ENCODE peak calls at places on chromosomes 12 and 14, in six cellular contexts. P, T, U, A, N and L are unnamed samples.

GRCh38 chr12:94779520-94779919 is 129.2 kb upstream of the TMCC3 start:
- DNase-seq in P (no peak), T (peak; percentile 90), U (no peak), A (no peak), N (no peak), L (no peak)

GRCh38 chr12:60494249-60494648 is 898.4 kb downstream of the SLC16A7 start:
- DNase-seq in P (no peak), T (peak; percentile 67), U (no peak), A (peak; percentile 30), N (no peak), L (peak; percentile 27)

GRCh38 chr14:55418411-55418810 is 6.8 kb upstream of the ATG14 start:
- DNase-seq in P (no peak), T (no peak), U (no peak), A (no peak), N (no peak), L (no peak)

GRCh38 chr12:131795688-131796410 is 32.3 kb upstream of the MMP17 start:
- DNase-seq in P (no peak), T (no peak), U (peak; percentile 77), A (no peak), N (no peak), L (no peak)

GRCh38 chr12:58166643-58167042 is 225.3 kb downstream of the ATP23 start:
- DNase-seq in P (no peak), T (no peak), U (no peak), A (no peak), N (no peak), L (no peak)

GRCh38 chr12:106766393-106766826 is 8.1 kb upstream of the RIC8B start:
- DNase-seq in P (peak; percentile 89), T (no peak), U (peak; percentile 67), A (peak; percentile 13), N (no peak), L (no peak)

GRCh38 chr12:11946161-11946560 is 124.6 kb upstream of the BCL2L14 start:
- DNase-seq in P (no peak), T (no peak), U (no peak), A (no peak), N (no peak), L (no peak)

GRCh38 chr14:24051789-24052655 is at the start of gene CARMIL3:
- DNase-seq in P (peak; percentile 87), T (peak; percentile 32), U (peak; percentile 85), A (peak; percentile 43), N (peak; percentile 50), L (peak; percentile 16)

GRCh38 chr12:31017535-31017934 is 56.1 kb upstream of the DDX11 start:
- DNase-seq in P (no peak), T (no peak), U (no peak), A (no peak), N (no peak), L (no peak)

GRCh38 chr12:121858662-121859572 is at the start of gene HPD:
- DNase-seq in P (peak; percentile 91), T (peak; percentile 82), U (no peak), A (peak; percentile 79), N (no peak), L (peak; percentile 41)

GRCh38 chr12:50505386-50505827 is 622 bp downstream of the DIP2B start:
- DNase-seq in P (peak; percentile 72), T (peak; percentile 10), U (no peak), A (no peak), N (no peak), L (no peak)

GRCh38 chr12:75820848-75821578 is 210.6 kb downstream of the PHLDA1 start:
- DNase-seq in P (no peak), T (peak; percentile 89), U (no peak), A (peak; percentile 61), N (no peak), L (peak; percentile 93)

GRCh38 chr14:75283884-75284563 is 5.4 kb downstream of the FOS start:
- DNase-seq in P (no peak), T (peak; percentile 51), U (peak; percentile 75), A (no peak), N (peak; percentile 38), L (no peak)

GRCh38 chr14:106039400-106039799 is 513.0 kb downstream of the TMEM121 start:
- DNase-seq in P (no peak), T (no peak), U (peak; percentile 65), A (no peak), N (peak; percentile 62), L (no peak)

GRCh38 chr14:88166616-88167015 is 156.5 kb downstream of the KCNK10 start:
- DNase-seq in P (no peak), T (peak; percentile 7), U (no peak), A (no peak), N (no peak), L (no peak)

GRCh38 chr12:67354322-67354721 is 85.2 kb downstream of the CAND1 start:
- DNase-seq in P (no peak), T (peak; percentile 34), U (no peak), A (no peak), N (no peak), L (no peak)

GRCh38 chr12:74538491-74539258 is 1.0 kb downstream of the ATXN7L3B start:
- DNase-seq in P (no peak), T (no peak), U (no peak), A (no peak), N (peak; percentile 59), L (no peak)

GRCh38 chr12:67449591-67450052 is 180.5 kb downstream of the CAND1 start:
- DNase-seq in P (no peak), T (no peak), U (no peak), A (no peak), N (peak; percentile 18), L (no peak)

GRCh38 chr14:25049559-25050493 is at the start of gene STXBP6:
- DNase-seq in P (peak; percentile 81), T (peak; percentile 75), U (peak; percentile 65), A (peak; percentile 73), N (no peak), L (no peak)

GRCh38 chr14:51093371-51094281 is 1.3 kb downstream of the TRIM9 start:
- DNase-seq in P (peak; percentile 75), T (no peak), U (no peak), A (no peak), N (peak; percentile 46), L (no peak)

GRCh38 chr14:42992930-42993329 is 1386.3 kb downstream of the LRFN5 start:
- DNase-seq in P (no peak), T (no peak), U (no peak), A (no peak), N (no peak), L (no peak)

GRCh38 chr14:105419305-105420091 is at the start of gene MTA1:
- DNase-seq in P (peak; percentile 80), T (peak; percentile 30), U (no peak), A (peak; percentile 24), N (peak; percentile 45), L (no peak)

GRCh38 chr14:22549304-22549962 is 39.6 kb downstream of the DAD1 start:
- DNase-seq in P (no peak), T (no peak), U (no peak), A (no peak), N (no peak), L (no peak)

GRCh38 chr12:129871991-129872969 is 31.5 kb downstream of the TMEM132D start:
- DNase-seq in P (no peak), T (no peak), U (no peak), A (no peak), N (no peak), L (no peak)

GRCh38 chr12:67759829-67760228 is 111.3 kb downstream of the DYRK2 start:
- DNase-seq in P (no peak), T (no peak), U (no peak), A (no peak), N (no peak), L (no peak)

GRCh38 chr14:24965934-24966593 is 83.9 kb downstream of the STXBP6 start:
- DNase-seq in P (no peak), T (peak; percentile 98), U (no peak), A (peak; percentile 86), N (no peak), L (no peak)

GRCh38 chr12:133227281-133227852 is 8.3 kb downstream of the ANHX start:
- DNase-seq in P (no peak), T (no peak), U (no peak), A (no peak), N (no peak), L (no peak)

GRCh38 chr12:12807970-12808702 is 5.0 kb upstream of the DDX47 start:
- DNase-seq in P (no peak), T (no peak), U (no peak), A (peak; percentile 50), N (peak; percentile 82), L (no peak)

GRCh38 chr14:88706425-88706824 is 86.3 kb downstream of the EML5 start:
- DNase-seq in P (no peak), T (peak; percentile 6), U (no peak), A (no peak), N (no peak), L (no peak)

GRCh38 chr12:124030510-124030909 is 57.5 kb downstream of the ZNF664 start:
- DNase-seq in P (no peak), T (peak; percentile 74), U (no peak), A (peak; percentile 91), N (no peak), L (no peak)

GRCh38 chr12:1318327-1319031 is 275.9 kb downstream of the FBXL14 start:
- DNase-seq in P (peak; percentile 65), T (peak; percentile 78), U (no peak), A (peak; percentile 15), N (no peak), L (peak; percentile 4)
- H3K4me3 ChIP-seq in P (no peak overlapping the region), T (peak overlapping the region; percentile 44), U (no peak overlapping the region), A (peak overlapping the region; percentile 34), N (no peak overlapping the region), L (no peak overlapping the region)

GRCh38 chr14:76918751-76919421 is 92.7 kb downstream of the LRRC74A start:
- DNase-seq in P (peak; percentile 99), T (peak; percentile 99), U (peak; percentile 94), A (peak; percentile 99), N (no peak), L (peak; percentile 96)
- H3K4me3 ChIP-seq in P (no peak overlapping the region), T (peak overlapping the region; percentile 37), U (peak overlapping the region; percentile 8), A (peak overlapping the region; percentile 13), N (no peak overlapping the region), L (peak overlapping the region; percentile 23)

DNA sequence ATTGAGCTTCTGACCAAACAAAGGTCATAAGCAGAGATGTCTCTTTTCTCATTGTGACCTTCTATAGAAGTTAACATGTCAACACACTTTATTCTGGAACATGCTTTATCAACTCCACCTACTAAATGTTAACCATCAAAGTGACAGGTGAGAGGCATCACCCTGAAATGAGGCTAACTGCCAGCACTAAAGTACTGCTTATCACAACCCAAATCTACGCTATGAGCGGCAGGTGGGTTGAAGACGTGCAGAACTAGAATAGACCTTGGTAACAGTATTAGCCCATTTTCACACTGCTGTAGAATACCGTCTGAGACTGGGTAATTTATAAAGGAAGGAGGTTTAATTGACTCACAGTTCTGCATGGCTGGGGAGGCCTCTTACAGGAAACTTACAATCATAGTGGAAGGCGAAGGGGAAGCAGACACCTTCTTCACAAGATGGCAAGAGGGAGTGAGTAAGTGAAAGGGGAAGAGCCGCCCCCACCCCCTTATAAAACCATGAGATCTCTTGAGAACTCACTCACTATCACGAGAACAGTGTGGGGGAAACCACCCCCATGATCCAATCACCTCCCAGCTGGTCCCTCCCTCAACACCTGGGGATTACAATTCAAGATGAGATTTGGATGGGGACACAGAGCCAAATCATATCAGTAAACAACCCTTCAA is 359.0 kb downstream of the SEC23A start:
- DNase-seq in P (no peak), T (no peak), U (no peak), A (no peak), N (no peak), L (no peak)
- H3K4me3 ChIP-seq in P (no peak overlapping the region), T (no peak overlapping the region), U (no peak overlapping the region), A (no peak overlapping the region), N (no peak overlapping the region), L (no peak overlapping the region)

GRCh38 chr12:101906226-101906625 is 28.8 kb downstream of the DRAM1 start:
- DNase-seq in P (no peak), T (no peak), U (no peak), A (no peak), N (no peak), L (no peak)

GRCh38 chr12:101908395-101908794 is 31.0 kb downstream of the DRAM1 start:
- DNase-seq in P (no peak), T (no peak), U (no peak), A (no peak), N (no peak), L (no peak)

GRCh38 chr12:101909646-101910045 is 32.3 kb downstream of the DRAM1 start:
- DNase-seq in P (no peak), T (no peak), U (no peak), A (no peak), N (no peak), L (no peak)
- H3K4me3 ChIP-seq in P (no peak overlapping the region), T (no peak overlapping the region), U (peak overlapping the region; percentile 1), A (no peak overlapping the region), N (no peak overlapping the region), L (no peak overlapping the region)